ENCODE peak calls at places on chromosome 1, in eight cellular contexts. One of them, this sample, is unnamed.

GRCh38 chr1:42979888-42980800 is 21.5 kb upstream of the SLC2A1 start:
- DNase-seq in upper lobe of left lung: no peak
- DNase-seq in GM12892: no peak
- DNase-seq in gastrocnemius medialis: no peak
- DNase-seq in K562: no peak
- DNase-seq in sigmoid colon: no peak
- DNase-seq in heart left ventricle: no peak
- DNase-seq in breast epithelium: no peak
- DNase-seq in this sample: no peak

GRCh38 chr1:9078035-9078948 is 8.9 kb upstream of the SLC2A5 start:
- DNase-seq in breast epithelium: no peak
- DNase-seq in sigmoid colon: no peak
- DNase-seq in heart left ventricle: no peak
- DNase-seq in upper lobe of left lung: no peak
- DNase-seq in GM12892: no peak
- DNase-seq in K562: no peak
- DNase-seq in gastrocnemius medialis: no peak
- DNase-seq in this sample: no peak

GRCh38 chr1:33302325-33302724 is 18.6 kb downstream of the A3GALT2 start:
- DNase-seq in breast epithelium: no peak
- DNase-seq in sigmoid colon: peak
- DNase-seq in upper lobe of left lung: no peak
- DNase-seq in heart left ventricle: no peak
- DNase-seq in GM12892: no peak
- DNase-seq in gastrocnemius medialis: peak
- DNase-seq in K562: peak
- DNase-seq in this sample: no peak

GRCh38 chr1:223140551-223140950 is 2.5 kb downstream of the TLR5 start:
- DNase-seq in sigmoid colon: peak
- DNase-seq in heart left ventricle: no peak
- DNase-seq in breast epithelium: no peak
- DNase-seq in GM12892: no peak
- DNase-seq in gastrocnemius medialis: no peak
- DNase-seq in upper lobe of left lung: no peak
- DNase-seq in K562: no peak
- DNase-seq in this sample: peak

GRCh38 chr1:30893776-30894507 is 14.6 kb downstream of the SDC3 start:
- DNase-seq in GM12892: no peak
- DNase-seq in K562: no peak
- DNase-seq in gastrocnemius medialis: no peak
- DNase-seq in breast epithelium: no peak
- DNase-seq in upper lobe of left lung: no peak
- DNase-seq in sigmoid colon: no peak
- DNase-seq in heart left ventricle: no peak
- DNase-seq in this sample: no peak

GRCh38 chr1:209800984-209801834 is 4.7 kb downstream of the IRF6 start:
- DNase-seq in breast epithelium: no peak
- DNase-seq in gastrocnemius medialis: peak
- DNase-seq in sigmoid colon: peak
- DNase-seq in upper lobe of left lung: no peak
- DNase-seq in heart left ventricle: no peak
- DNase-seq in K562: no peak
- DNase-seq in GM12892: no peak
- DNase-seq in this sample: no peak

GRCh38 chr1:217048104-217048707 is 325.0 kb upstream of the ESRRG start:
- DNase-seq in gastrocnemius medialis: no peak
- DNase-seq in heart left ventricle: no peak
- DNase-seq in upper lobe of left lung: no peak
- DNase-seq in K562: no peak
- DNase-seq in GM12892: no peak
- DNase-seq in breast epithelium: no peak
- DNase-seq in sigmoid colon: no peak
- DNase-seq in this sample: no peak

GRCh38 chr1:48704736-48705135 is 72.0 kb downstream of the BEND5 start:
- DNase-seq in breast epithelium: no peak
- DNase-seq in K562: no peak
- DNase-seq in gastrocnemius medialis: no peak
- DNase-seq in heart left ventricle: no peak
- DNase-seq in sigmoid colon: no peak
- DNase-seq in GM12892: no peak
- DNase-seq in upper lobe of left lung: no peak
- DNase-seq in this sample: no peak

GRCh38 chr1:10507111-10507879 is 32.5 kb downstream of the PEX14 start:
- DNase-seq in upper lobe of left lung: peak
- DNase-seq in GM12892: peak
- DNase-seq in heart left ventricle: peak
- DNase-seq in sigmoid colon: peak
- DNase-seq in gastrocnemius medialis: peak
- DNase-seq in breast epithelium: no peak
- DNase-seq in K562: peak
- DNase-seq in this sample: no peak

GRCh38 chr1:10428956-10429355 is 1.3 kb upstream of the CENPS start:
- DNase-seq in K562: no peak
- DNase-seq in breast epithelium: no peak
- DNase-seq in gastrocnemius medialis: no peak
- DNase-seq in GM12892: no peak
- DNase-seq in sigmoid colon: peak
- DNase-seq in upper lobe of left lung: no peak
- DNase-seq in heart left ventricle: no peak
- DNase-seq in this sample: no peak

GRCh38 chr1:1687846-1688245 is 4.7 kb downstream of the SLC35E2B start:
- DNase-seq in upper lobe of left lung: no peak
- DNase-seq in breast epithelium: no peak
- DNase-seq in heart left ventricle: peak
- DNase-seq in K562: no peak
- DNase-seq in sigmoid colon: no peak
- DNase-seq in gastrocnemius medialis: no peak
- DNase-seq in GM12892: no peak
- DNase-seq in this sample: no peak

GRCh38 chr1:53183277-53183990 is 13.2 kb upstream of the CPT2 start:
- DNase-seq in GM12892: no peak
- DNase-seq in breast epithelium: no peak
- DNase-seq in K562: peak
- DNase-seq in heart left ventricle: no peak
- DNase-seq in gastrocnemius medialis: no peak
- DNase-seq in upper lobe of left lung: no peak
- DNase-seq in sigmoid colon: peak
- DNase-seq in this sample: no peak

GRCh38 chr1:167722152-167722869 is 529 bp downstream of the MPZL1 start:
- DNase-seq in K562: peak
- DNase-seq in breast epithelium: no peak
- DNase-seq in sigmoid colon: peak
- DNase-seq in heart left ventricle: no peak
- DNase-seq in gastrocnemius medialis: peak
- DNase-seq in GM12892: no peak
- DNase-seq in upper lobe of left lung: no peak
- DNase-seq in this sample: peak

GRCh38 chr1:224082146-224082545 is 31.8 kb upstream of the FBXO28 start:
- DNase-seq in breast epithelium: no peak
- DNase-seq in gastrocnemius medialis: no peak
- DNase-seq in sigmoid colon: no peak
- DNase-seq in K562: no peak
- DNase-seq in GM12892: no peak
- DNase-seq in heart left ventricle: no peak
- DNase-seq in upper lobe of left lung: no peak
- DNase-seq in this sample: no peak

GRCh38 chr1:36612881-36613280 is 130.2 kb upstream of the CSF3R start:
- DNase-seq in GM12892: no peak
- DNase-seq in gastrocnemius medialis: no peak
- DNase-seq in heart left ventricle: no peak
- DNase-seq in K562: no peak
- DNase-seq in upper lobe of left lung: no peak
- DNase-seq in sigmoid colon: no peak
- DNase-seq in breast epithelium: no peak
- DNase-seq in this sample: no peak

GRCh38 chr1:36609241-36610027 is 126.7 kb upstream of the CSF3R start:
- DNase-seq in GM12892: peak
- DNase-seq in heart left ventricle: no peak
- DNase-seq in sigmoid colon: no peak
- DNase-seq in upper lobe of left lung: no peak
- DNase-seq in K562: peak
- DNase-seq in breast epithelium: no peak
- DNase-seq in gastrocnemius medialis: no peak
- DNase-seq in this sample: no peak

GRCh38 chr1:36613721-36614120 is 131.0 kb upstream of the CSF3R start:
- DNase-seq in gastrocnemius medialis: no peak
- DNase-seq in upper lobe of left lung: no peak
- DNase-seq in K562: no peak
- DNase-seq in GM12892: no peak
- DNase-seq in heart left ventricle: no peak
- DNase-seq in breast epithelium: no peak
- DNase-seq in sigmoid colon: no peak
- DNase-seq in this sample: no peak

GRCh38 chr1:36614571-36614970 is 131.9 kb upstream of the CSF3R start:
- DNase-seq in K562: no peak
- DNase-seq in heart left ventricle: no peak
- DNase-seq in gastrocnemius medialis: no peak
- DNase-seq in breast epithelium: no peak
- DNase-seq in sigmoid colon: no peak
- DNase-seq in GM12892: no peak
- DNase-seq in upper lobe of left lung: no peak
- DNase-seq in this sample: no peak

GRCh38 chr1:36612121-36612520 is 129.4 kb upstream of the CSF3R start:
- DNase-seq in gastrocnemius medialis: no peak
- DNase-seq in sigmoid colon: no peak
- DNase-seq in K562: no peak
- DNase-seq in upper lobe of left lung: peak
- DNase-seq in breast epithelium: no peak
- DNase-seq in heart left ventricle: no peak
- DNase-seq in GM12892: no peak
- DNase-seq in this sample: no peak
- TF ChIP-seq POLR2A in gastrocnemius medialis: no peak
- TF ChIP-seq POLR2A in sigmoid colon: no peak
- TF ChIP-seq POLR2A in K562: no peak
- TF ChIP-seq POLR2A in upper lobe of left lung: no peak
- TF ChIP-seq POLR2A in breast epithelium: no peak
- TF ChIP-seq POLR2A in heart left ventricle: no peak
- TF ChIP-seq POLR2A in GM12892: no peak
- TF ChIP-seq POLR2A in this sample: no peak

DNA sequence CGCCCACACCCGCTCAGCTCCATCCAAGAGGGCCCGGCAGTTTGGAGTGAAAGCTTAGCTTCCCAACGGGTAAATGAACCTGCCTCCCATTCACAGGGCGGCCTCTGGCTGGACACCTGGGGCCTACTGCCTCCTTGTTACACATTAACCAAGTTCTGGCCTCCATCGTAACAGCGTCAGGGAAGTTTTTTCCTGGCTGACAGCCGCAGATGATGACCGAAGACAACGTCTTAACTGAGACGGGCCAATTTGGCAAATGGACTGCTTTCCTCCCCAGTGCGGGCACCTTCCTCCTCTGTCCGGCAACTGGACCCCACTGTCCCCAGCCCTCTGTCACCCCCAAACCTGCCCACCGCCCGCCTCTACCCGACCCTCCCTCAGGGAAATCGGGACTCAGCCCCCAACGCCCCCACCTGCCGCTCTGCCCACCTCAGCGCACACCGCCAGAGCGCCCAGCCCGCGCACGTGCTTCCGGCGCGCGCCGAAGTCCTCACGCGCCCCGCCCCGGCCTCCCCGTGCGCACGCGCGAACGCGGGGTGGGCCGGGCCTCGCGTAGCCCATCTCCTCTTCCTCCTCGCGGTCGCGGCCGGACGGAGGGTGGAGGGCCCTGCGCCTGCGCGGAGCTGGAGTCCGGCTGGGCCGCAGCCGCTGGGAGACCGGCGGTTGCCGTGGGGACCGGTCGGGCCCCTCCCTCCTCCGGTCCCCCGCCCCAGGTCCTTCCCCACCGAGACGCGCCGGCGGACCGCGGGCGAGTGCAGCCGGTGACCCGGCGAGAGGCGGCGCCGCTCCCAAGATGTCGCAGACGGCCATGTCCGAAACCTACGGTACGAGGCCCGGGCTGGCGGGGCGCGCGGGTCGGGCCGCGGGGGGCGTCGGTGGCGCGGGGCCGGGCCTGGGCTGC is at the start of gene RAB4A:
- DNase-seq in sigmoid colon: peak
- DNase-seq in GM12892: peak
- DNase-seq in heart left ventricle: peak
- DNase-seq in breast epithelium: peak
- DNase-seq in upper lobe of left lung: peak
- DNase-seq in K562: peak
- DNase-seq in gastrocnemius medialis: peak
- DNase-seq in this sample: peak
- TF ChIP-seq POLR2A in sigmoid colon: no peak
- TF ChIP-seq POLR2A in GM12892: peak
- TF ChIP-seq POLR2A in heart left ventricle: peak
- TF ChIP-seq POLR2A in breast epithelium: no peak
- TF ChIP-seq POLR2A in upper lobe of left lung: no peak
- TF ChIP-seq POLR2A in K562: peak
- TF ChIP-seq POLR2A in gastrocnemius medialis: peak
- TF ChIP-seq POLR2A in this sample: no peak

DNA sequence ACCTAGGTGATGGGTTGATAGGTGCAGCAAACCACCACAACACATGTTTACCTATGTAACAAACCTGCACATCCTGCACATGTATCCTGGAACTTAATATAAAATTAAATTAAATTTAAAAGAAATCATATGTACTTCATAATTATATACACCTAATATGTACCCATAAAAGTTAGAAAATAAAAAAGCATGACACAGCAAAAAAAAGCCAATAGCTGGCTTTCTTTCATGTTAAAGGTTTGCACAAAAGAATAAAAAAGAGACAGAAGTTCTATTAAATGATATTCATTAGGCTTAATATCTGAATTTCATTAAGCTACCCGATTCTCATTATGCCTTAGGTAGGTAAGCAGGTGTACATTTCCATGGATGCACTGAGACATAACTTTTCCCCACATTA is 5.2 kb upstream of the PRMT6 start:
- DNase-seq in sigmoid colon: no peak
- DNase-seq in gastrocnemius medialis: no peak
- DNase-seq in K562: no peak
- DNase-seq in upper lobe of left lung: no peak
- DNase-seq in GM12892: no peak
- DNase-seq in heart left ventricle: no peak
- DNase-seq in breast epithelium: no peak
- DNase-seq in this sample: no peak
- TF ChIP-seq POLR2A in sigmoid colon: no peak
- TF ChIP-seq POLR2A in gastrocnemius medialis: no peak
- TF ChIP-seq POLR2A in K562: no peak
- TF ChIP-seq POLR2A in upper lobe of left lung: no peak
- TF ChIP-seq POLR2A in GM12892: no peak
- TF ChIP-seq POLR2A in heart left ventricle: no peak
- TF ChIP-seq POLR2A in breast epithelium: no peak
- TF ChIP-seq POLR2A in this sample: no peak

DNA sequence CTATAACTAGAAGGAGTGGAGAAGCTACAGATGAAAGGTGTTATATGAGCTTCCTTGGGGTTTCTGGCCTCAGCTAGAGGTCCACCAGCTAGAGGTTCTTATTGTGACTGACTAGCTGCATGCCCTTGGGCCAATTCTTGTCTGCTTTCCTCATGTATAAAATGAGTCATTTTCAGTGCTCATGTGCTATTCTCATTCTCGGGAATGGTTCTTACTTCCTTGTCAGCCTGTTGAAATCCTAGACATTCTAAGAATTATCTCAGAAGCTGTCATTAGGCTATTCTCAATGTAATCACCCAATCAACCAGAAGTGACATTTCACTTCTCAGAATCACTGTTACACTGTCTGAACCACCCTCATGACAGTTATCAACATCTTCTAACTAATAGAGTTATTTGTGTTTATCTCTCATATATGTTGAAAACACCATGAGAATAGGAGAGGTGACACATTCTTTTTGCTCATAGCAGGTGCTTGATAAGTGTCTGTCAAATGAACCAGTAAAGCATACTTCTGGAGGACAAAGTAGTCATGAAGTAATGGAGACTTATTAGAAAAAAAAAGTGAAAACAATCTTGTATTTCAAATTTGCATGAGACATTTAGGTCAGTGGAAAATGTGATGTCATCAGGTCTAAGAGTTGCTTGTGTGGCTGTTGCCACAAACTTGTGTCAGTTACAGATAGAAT is 122.8 kb upstream of the IVNS1ABP start:
- DNase-seq in breast epithelium: no peak
- DNase-seq in sigmoid colon: no peak
- DNase-seq in heart left ventricle: no peak
- DNase-seq in GM12892: no peak
- DNase-seq in upper lobe of left lung: no peak
- DNase-seq in gastrocnemius medialis: no peak
- DNase-seq in K562: no peak
- DNase-seq in this sample: peak
- TF ChIP-seq POLR2A in breast epithelium: no peak
- TF ChIP-seq POLR2A in sigmoid colon: no peak
- TF ChIP-seq POLR2A in heart left ventricle: no peak
- TF ChIP-seq POLR2A in GM12892: no peak
- TF ChIP-seq POLR2A in upper lobe of left lung: no peak
- TF ChIP-seq POLR2A in gastrocnemius medialis: no peak
- TF ChIP-seq POLR2A in K562: no peak
- TF ChIP-seq POLR2A in this sample: no peak

This sample was measured in lower leg skin.